ENCODE peak calls at places on chromosomes 1 and 21, in seven cellular contexts. One of them, this sample, is unnamed.

GRCh38 chr1:212281589-212281988 is 3.6 kb upstream of the PPP2R5A start:
- DNase-seq in coronary artery: no peak
- DNase-seq in mesendoderm: no peak
- DNase-seq in AG08395: no peak
- DNase-seq in naive thymus-derived CD4-positive, alpha-beta T cell: no peak
- DNase-seq in activated naive CD8-positive, alpha-beta T cell treated with anti-CD3 and anti-CD28 coated beads, Interleukin-2, amount 50 U/mL, for 24 hours: no peak
- DNase-seq in activated CD8-positive, alpha-beta memory T cell treated with anti-CD3 and anti-CD28 coated beads for 4 hours: no peak
- DNase-seq in this sample: no peak

GRCh38 chr1:209755926-209756607 is at the start of gene TRAF3IP3:
- DNase-seq in coronary artery: no peak
- DNase-seq in mesendoderm: no peak
- DNase-seq in AG08395: no peak
- DNase-seq in naive thymus-derived CD4-positive, alpha-beta T cell: peak
- DNase-seq in activated naive CD8-positive, alpha-beta T cell treated with anti-CD3 and anti-CD28 coated beads, Interleukin-2, amount 50 U/mL, for 24 hours: peak
- DNase-seq in activated CD8-positive, alpha-beta memory T cell treated with anti-CD3 and anti-CD28 coated beads for 4 hours: peak
- DNase-seq in this sample: peak

GRCh38 chr1:20610950-20611349 is 22.1 kb downstream of the CDA start:
- DNase-seq in coronary artery: no peak
- DNase-seq in mesendoderm: no peak
- DNase-seq in AG08395: no peak
- DNase-seq in naive thymus-derived CD4-positive, alpha-beta T cell: no peak
- DNase-seq in activated naive CD8-positive, alpha-beta T cell treated with anti-CD3 and anti-CD28 coated beads, Interleukin-2, amount 50 U/mL, for 24 hours: no peak
- DNase-seq in activated CD8-positive, alpha-beta memory T cell treated with anti-CD3 and anti-CD28 coated beads for 4 hours: no peak
- DNase-seq in this sample: no peak

GRCh38 chr1:35255276-35255675 is 13.2 kb upstream of the ZMYM4 start:
- DNase-seq in coronary artery: no peak
- DNase-seq in mesendoderm: no peak
- DNase-seq in AG08395: no peak
- DNase-seq in naive thymus-derived CD4-positive, alpha-beta T cell: no peak
- DNase-seq in activated naive CD8-positive, alpha-beta T cell treated with anti-CD3 and anti-CD28 coated beads, Interleukin-2, amount 50 U/mL, for 24 hours: no peak
- DNase-seq in activated CD8-positive, alpha-beta memory T cell treated with anti-CD3 and anti-CD28 coated beads for 4 hours: no peak
- DNase-seq in this sample: no peak

GRCh38 chr1:42933060-42933586 is 25.5 kb downstream of the SLC2A1 start:
- DNase-seq in coronary artery: no peak
- DNase-seq in mesendoderm: no peak
- DNase-seq in AG08395: no peak
- DNase-seq in naive thymus-derived CD4-positive, alpha-beta T cell: no peak
- DNase-seq in activated naive CD8-positive, alpha-beta T cell treated with anti-CD3 and anti-CD28 coated beads, Interleukin-2, amount 50 U/mL, for 24 hours: no peak
- DNase-seq in activated CD8-positive, alpha-beta memory T cell treated with anti-CD3 and anti-CD28 coated beads for 4 hours: no peak
- DNase-seq in this sample: no peak

GRCh38 chr1:221098462-221099406 is 219.5 kb downstream of the HLX start:
- DNase-seq in coronary artery: no peak
- DNase-seq in mesendoderm: no peak
- DNase-seq in AG08395: no peak
- DNase-seq in naive thymus-derived CD4-positive, alpha-beta T cell: no peak
- DNase-seq in activated naive CD8-positive, alpha-beta T cell treated with anti-CD3 and anti-CD28 coated beads, Interleukin-2, amount 50 U/mL, for 24 hours: no peak
- DNase-seq in activated CD8-positive, alpha-beta memory T cell treated with anti-CD3 and anti-CD28 coated beads for 4 hours: no peak
- DNase-seq in this sample: no peak

GRCh38 chr1:82549851-82550250 is 749.1 kb downstream of the ADGRL2 start:
- DNase-seq in coronary artery: no peak
- DNase-seq in mesendoderm: peak
- DNase-seq in AG08395: no peak
- DNase-seq in naive thymus-derived CD4-positive, alpha-beta T cell: no peak
- DNase-seq in activated naive CD8-positive, alpha-beta T cell treated with anti-CD3 and anti-CD28 coated beads, Interleukin-2, amount 50 U/mL, for 24 hours: no peak
- DNase-seq in activated CD8-positive, alpha-beta memory T cell treated with anti-CD3 and anti-CD28 coated beads for 4 hours: no peak
- DNase-seq in this sample: no peak

GRCh38 chr1:11749203-11749689 is 12.7 kb upstream of the C1orf167 start:
- DNase-seq in coronary artery: no peak
- DNase-seq in mesendoderm: peak
- DNase-seq in AG08395: peak
- DNase-seq in naive thymus-derived CD4-positive, alpha-beta T cell: peak
- DNase-seq in activated naive CD8-positive, alpha-beta T cell treated with anti-CD3 and anti-CD28 coated beads, Interleukin-2, amount 50 U/mL, for 24 hours: peak
- DNase-seq in activated CD8-positive, alpha-beta memory T cell treated with anti-CD3 and anti-CD28 coated beads for 4 hours: no peak
- DNase-seq in this sample: peak

GRCh38 chr1:44853201-44853600 is 10.1 kb upstream of the PTCH2 start:
- DNase-seq in coronary artery: no peak
- DNase-seq in mesendoderm: no peak
- DNase-seq in AG08395: no peak
- DNase-seq in naive thymus-derived CD4-positive, alpha-beta T cell: no peak
- DNase-seq in activated naive CD8-positive, alpha-beta T cell treated with anti-CD3 and anti-CD28 coated beads, Interleukin-2, amount 50 U/mL, for 24 hours: no peak
- DNase-seq in activated CD8-positive, alpha-beta memory T cell treated with anti-CD3 and anti-CD28 coated beads for 4 hours: no peak
- DNase-seq in this sample: no peak

GRCh38 chr1:228488107-228488817 is 1.1 kb downstream of the RNF187 start:
- DNase-seq in coronary artery: no peak
- DNase-seq in mesendoderm: no peak
- DNase-seq in AG08395: no peak
- DNase-seq in naive thymus-derived CD4-positive, alpha-beta T cell: no peak
- DNase-seq in activated naive CD8-positive, alpha-beta T cell treated with anti-CD3 and anti-CD28 coated beads, Interleukin-2, amount 50 U/mL, for 24 hours: no peak
- DNase-seq in activated CD8-positive, alpha-beta memory T cell treated with anti-CD3 and anti-CD28 coated beads for 4 hours: no peak
- DNase-seq in this sample: no peak

GRCh38 chr21:29436143-29436542 is 137.4 kb downstream of the BACH1 start:
- DNase-seq in coronary artery: no peak
- DNase-seq in mesendoderm: no peak
- DNase-seq in AG08395: no peak
- DNase-seq in naive thymus-derived CD4-positive, alpha-beta T cell: peak
- DNase-seq in activated naive CD8-positive, alpha-beta T cell treated with anti-CD3 and anti-CD28 coated beads, Interleukin-2, amount 50 U/mL, for 24 hours: peak
- DNase-seq in activated CD8-positive, alpha-beta memory T cell treated with anti-CD3 and anti-CD28 coated beads for 4 hours: no peak
- DNase-seq in this sample: no peak

GRCh38 chr21:36474591-36474990 is 5.3 kb downstream of the CLDN14 start:
- DNase-seq in coronary artery: no peak
- DNase-seq in mesendoderm: no peak
- DNase-seq in AG08395: no peak
- DNase-seq in naive thymus-derived CD4-positive, alpha-beta T cell: no peak
- DNase-seq in activated naive CD8-positive, alpha-beta T cell treated with anti-CD3 and anti-CD28 coated beads, Interleukin-2, amount 50 U/mL, for 24 hours: no peak
- DNase-seq in activated CD8-positive, alpha-beta memory T cell treated with anti-CD3 and anti-CD28 coated beads for 4 hours: no peak
- DNase-seq in this sample: no peak

GRCh38 chr21:33644383-33645074 is 2.2 kb downstream of the ITSN1 start:
- DNase-seq in coronary artery: no peak
- DNase-seq in mesendoderm: peak
- DNase-seq in AG08395: peak
- DNase-seq in naive thymus-derived CD4-positive, alpha-beta T cell: no peak
- DNase-seq in activated naive CD8-positive, alpha-beta T cell treated with anti-CD3 and anti-CD28 coated beads, Interleukin-2, amount 50 U/mL, for 24 hours: no peak
- DNase-seq in activated CD8-positive, alpha-beta memory T cell treated with anti-CD3 and anti-CD28 coated beads for 4 hours: no peak
- DNase-seq in this sample: no peak

GRCh38 chr21:27581168-27581567 is 614.3 kb upstream of the ADAMTS5 start:
- DNase-seq in coronary artery: no peak
- DNase-seq in mesendoderm: no peak
- DNase-seq in AG08395: no peak
- DNase-seq in naive thymus-derived CD4-positive, alpha-beta T cell: no peak
- DNase-seq in activated naive CD8-positive, alpha-beta T cell treated with anti-CD3 and anti-CD28 coated beads, Interleukin-2, amount 50 U/mL, for 24 hours: no peak
- DNase-seq in activated CD8-positive, alpha-beta memory T cell treated with anti-CD3 and anti-CD28 coated beads for 4 hours: no peak
- DNase-seq in this sample: no peak

GRCh38 chr1:19762175-19762779 is 37.4 kb downstream of the TMCO4 start:
- DNase-seq in coronary artery: no peak
- DNase-seq in mesendoderm: peak
- DNase-seq in AG08395: peak
- DNase-seq in naive thymus-derived CD4-positive, alpha-beta T cell: no peak
- DNase-seq in activated naive CD8-positive, alpha-beta T cell treated with anti-CD3 and anti-CD28 coated beads, Interleukin-2, amount 50 U/mL, for 24 hours: peak
- DNase-seq in activated CD8-positive, alpha-beta memory T cell treated with anti-CD3 and anti-CD28 coated beads for 4 hours: no peak
- DNase-seq in this sample: no peak

GRCh38 chr21:23249760-23250159 is 2251.6 kb downstream of the NCAM2 start:
- DNase-seq in coronary artery: no peak
- DNase-seq in mesendoderm: no peak
- DNase-seq in AG08395: no peak
- DNase-seq in naive thymus-derived CD4-positive, alpha-beta T cell: no peak
- DNase-seq in activated naive CD8-positive, alpha-beta T cell treated with anti-CD3 and anti-CD28 coated beads, Interleukin-2, amount 50 U/mL, for 24 hours: no peak
- DNase-seq in activated CD8-positive, alpha-beta memory T cell treated with anti-CD3 and anti-CD28 coated beads for 4 hours: no peak
- DNase-seq in this sample: no peak

GRCh38 chr1:154972517-154973343 is 1.8 kb upstream of the CKS1B start:
- DNase-seq in coronary artery: peak
- DNase-seq in mesendoderm: peak
- DNase-seq in AG08395: peak
- DNase-seq in naive thymus-derived CD4-positive, alpha-beta T cell: peak
- DNase-seq in activated naive CD8-positive, alpha-beta T cell treated with anti-CD3 and anti-CD28 coated beads, Interleukin-2, amount 50 U/mL, for 24 hours: no peak
- DNase-seq in activated CD8-positive, alpha-beta memory T cell treated with anti-CD3 and anti-CD28 coated beads for 4 hours: no peak
- DNase-seq in this sample: no peak

GRCh38 chr1:185520188-185520935 is 203.3 kb upstream of the IVNS1ABP start:
- DNase-seq in coronary artery: no peak
- DNase-seq in mesendoderm: no peak
- DNase-seq in AG08395: no peak
- DNase-seq in naive thymus-derived CD4-positive, alpha-beta T cell: no peak
- DNase-seq in activated naive CD8-positive, alpha-beta T cell treated with anti-CD3 and anti-CD28 coated beads, Interleukin-2, amount 50 U/mL, for 24 hours: no peak
- DNase-seq in activated CD8-positive, alpha-beta memory T cell treated with anti-CD3 and anti-CD28 coated beads for 4 hours: no peak
- DNase-seq in this sample: no peak